ENCODE peak calls at places on chromosomes 16 and 17, in four cellular contexts. E, T, D and V are unnamed samples.

GRCh38 chr16:84687715-84688114 is 12.1 kb upstream of the USP10 start:
- DNase-seq in E (no peak), T (no peak), D (no peak), V (no peak)

GRCh38 chr17:34313164-34313563 is 6.1 kb upstream of the CCL8 start:
- DNase-seq in E (no peak), D (no peak), T (no peak), V (no peak)

GRCh38 chr17:77374170-77374936 is 233.6 kb downstream of the SEC14L1 start:
- DNase-seq in E (peak), T (peak), D (peak), V (peak)

GRCh38 chr17:1647802-1648581 is 1.7 kb downstream of the RILP start:
- DNase-seq in E (no peak), D (peak), T (no peak), V (peak)

GRCh38 chr17:55295411-55296170 is 30.8 kb downstream of the HLF start:
- DNase-seq in E (peak), T (peak), D (peak), V (peak)

GRCh38 chr17:65172511-65173136 is 35.5 kb downstream of the RGS9 start:
- DNase-seq in E (no peak), D (no peak), T (no peak), V (no peak)

GRCh38 chr17:29857823-29858222 is 72.2 kb downstream of the SSH2 start:
- DNase-seq in D (no peak), T (no peak), E (no peak), V (no peak)

GRCh38 chr16:82136956-82137818 is 32.8 kb downstream of the MPHOSPH6 start:
- DNase-seq in D (no peak), E (no peak), T (no peak), V (no peak)

GRCh38 chr17:50865060-50865867 is 890 bp downstream of the TOB1 start:
- DNase-seq in T (peak), E (peak), D (peak), V (peak)

GRCh38 chr16:71882505-71883192 is 1.3 kb downstream of the ZNF821 start:
- DNase-seq in E (peak), D (peak), T (peak), V (peak)

GRCh38 chr16:80526418-80527061 is 14.3 kb upstream of the DYNLRB2 start:
- DNase-seq in E (peak), D (no peak), T (peak), V (peak)

GRCh38 chr16:58198022-58198683 is at the start of gene CSNK2A2:
- DNase-seq in T (peak), E (peak), D (peak), V (peak)

GRCh38 chr17:50283246-50283645 is 9.0 kb downstream of the TMEM92 start:
- DNase-seq in E (no peak), T (no peak), D (no peak), V (no peak)

GRCh38 chr16:380837-381787 is 666 bp downstream of the PGAP6 start:
- DNase-seq in D (peak), T (peak), E (peak), V (peak)

DNA sequence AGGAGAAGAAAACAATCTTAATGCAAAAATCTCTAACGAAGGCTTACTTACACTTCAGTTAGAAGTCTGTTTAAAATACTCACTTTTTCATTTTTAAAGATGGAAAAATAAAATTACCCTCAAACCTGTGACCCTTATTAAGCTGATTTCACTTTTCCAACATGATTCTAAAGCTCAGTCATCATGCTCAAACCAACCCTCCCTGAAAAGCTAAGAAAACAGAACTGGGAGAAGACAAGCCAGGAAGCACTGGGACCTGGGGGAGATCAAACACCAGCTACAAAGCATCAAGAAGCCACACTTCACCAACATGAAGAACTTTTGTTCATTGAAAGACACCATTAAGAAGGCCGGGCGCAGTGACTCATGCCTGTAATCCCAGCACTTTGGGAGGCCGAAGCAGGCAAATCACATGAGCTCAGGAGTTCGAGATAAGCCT is 88.8 kb downstream of the LITAF start:
- DNase-seq in T (no peak), D (no peak), E (no peak), V (no peak)
- TF ChIP-seq TEAD4 in T (no peak), D (no peak), E (no peak), V (no peak)

GRCh38 chr17:7027335-7027734 is 4.5 kb downstream of the BCL6B start:
- DNase-seq in E (no peak), T (no peak), D (no peak), V (no peak)
- TF ChIP-seq TEAD4 in E (no peak), T (no peak), D (no peak), V (no peak)

GRCh38 chr17:6823011-6823442 is 8.5 kb downstream of the TEKT1 start:
- DNase-seq in T (no peak), E (no peak), D (no peak), V (no peak)

GRCh38 chr17:6815775-6816174 is 15.8 kb downstream of the TEKT1 start:
- DNase-seq in E (no peak), D (no peak), T (no peak), V (no peak)

GRCh38 chr17:6818938-6819337 is 12.6 kb downstream of the TEKT1 start:
- DNase-seq in D (no peak), T (no peak), E (no peak), V (no peak)
- TF ChIP-seq TEAD4 in D (no peak), T (no peak), E (no peak), V (no peak)

GRCh38 chr17:40306395-40306794 is 2.6 kb upstream of the RARA start:
- DNase-seq in D (no peak), E (no peak), T (peak), V (no peak)

GRCh38 chr17:40303009-40303657 is 5.8 kb upstream of the RARA start:
- DNase-seq in D (no peak), T (peak), E (peak), V (peak)

GRCh38 chr17:40304464-40304863 is 4.5 kb upstream of the RARA start:
- DNase-seq in E (no peak), T (no peak), D (no peak), V (no peak)

GRCh38 chr17:40301315-40301714 is 7.7 kb upstream of the RARA start:
- DNase-seq in D (no peak), T (no peak), E (no peak), V (no peak)

DNA sequence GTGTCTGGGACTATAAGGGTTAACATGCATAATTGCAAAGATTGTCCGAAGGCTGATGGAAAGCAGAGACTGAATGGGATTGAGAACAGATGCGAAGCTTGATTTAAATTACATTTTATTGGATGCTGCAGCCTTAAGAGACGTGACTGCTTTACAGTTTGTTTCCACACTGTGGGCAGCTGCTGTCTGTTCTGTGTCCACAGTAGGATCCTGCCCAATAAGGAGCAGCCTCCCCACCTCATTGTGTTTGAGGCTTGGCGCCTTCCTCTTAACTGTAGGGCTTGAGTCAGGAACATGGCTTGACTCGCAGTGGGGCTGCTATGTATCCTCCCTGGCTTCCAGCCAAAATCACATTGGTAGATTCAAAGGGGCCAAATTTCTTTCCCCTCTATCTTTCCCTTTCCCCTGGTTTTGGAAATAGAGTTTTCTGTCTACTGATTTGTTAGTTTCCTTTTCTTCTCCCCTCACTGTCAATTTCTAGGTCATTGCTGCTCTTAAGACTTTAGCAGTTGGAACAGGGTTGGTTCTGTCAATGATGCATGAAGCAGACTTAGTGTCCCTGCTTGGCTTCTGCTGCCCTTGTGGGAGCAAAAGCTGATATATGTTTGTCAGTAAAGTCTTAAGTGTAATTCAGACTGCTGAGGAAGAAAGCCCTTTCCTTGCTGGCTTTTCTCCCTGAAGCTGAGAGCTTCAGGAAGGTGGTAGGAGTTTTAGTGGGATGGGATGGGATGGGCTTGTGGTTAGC is 5.1 kb upstream of the RARA start:
- DNase-seq in T (peak), D (no peak), E (no peak), V (no peak)
- TF ChIP-seq TEAD4 in T (peak), D (no peak), E (no peak), V (no peak)

GRCh38 chr17:36609498-36609862 is 8.1 kb downstream of the MRM1 start:
- DNase-seq in E (no peak), T (no peak), D (no peak), V (peak)

GRCh38 chr17:36610472-36610871 is 9.1 kb downstream of the MRM1 start:
- DNase-seq in D (no peak), E (no peak), T (no peak), V (no peak)

GRCh38 chr17:36608794-36609497 is 7.6 kb downstream of the MRM1 start:
- DNase-seq in E (peak), D (peak), T (no peak), V (peak)

GRCh38 chr17:36612323-36612722 is 10.9 kb downstream of the MRM1 start:
- DNase-seq in T (no peak), E (no peak), D (no peak), V (no peak)

GRCh38 chr17:36611345-36612072 is 10.1 kb downstream of the MRM1 start:
- DNase-seq in D (no peak), E (peak), T (no peak), V (no peak)
- TF ChIP-seq TEAD4 in D (no peak), E (peak), T (no peak), V (no peak)

DNA sequence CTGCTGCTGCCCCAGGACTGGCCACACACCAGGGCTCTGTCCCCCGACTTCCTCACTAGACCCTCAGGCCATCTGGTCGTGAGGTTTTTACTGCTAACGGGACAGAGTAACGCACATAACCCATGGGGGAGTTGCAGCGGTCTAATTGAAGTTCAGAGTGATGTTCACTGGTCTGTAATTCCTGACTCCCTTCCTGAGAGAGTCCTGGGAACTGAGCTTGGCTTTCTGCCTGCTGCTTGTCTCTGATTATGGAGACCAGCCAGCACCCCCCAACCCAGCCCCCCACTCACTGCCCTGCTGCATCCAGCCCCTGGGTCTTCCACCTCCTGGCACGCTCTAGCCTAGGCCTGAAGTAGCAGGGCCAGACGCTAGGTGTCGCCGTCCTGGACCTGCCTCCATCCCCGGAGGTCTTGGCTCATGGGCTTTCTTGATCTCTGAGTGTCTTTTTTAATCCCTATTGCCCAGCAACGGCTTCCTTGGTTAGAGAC is 192.9 kb downstream of the CCDC182 start:
- DNase-seq in E (peak), T (peak), D (peak), V (peak)
- TF ChIP-seq TEAD4 in E (no peak), T (no peak), D (no peak), V (no peak)

GRCh38 chr16:17382949-17383348 is 87.8 kb downstream of the XYLT1 start:
- DNase-seq in T (no peak), E (no peak), D (no peak), V (no peak)
- TF ChIP-seq TEAD4 in T (no peak), E (no peak), D (no peak), V (no peak)